ENCODE peak calls at places on chromosomes 2 and 18, in four cellular contexts. T is GM10248, O is Calu3, Z is astrocyte. F is an unnamed sample.
A peak's percentile ranks its signal among the peaks of the same experiment; 100 is the strongest.

GRCh38 chr2:164302786-164303185 is 318.5 kb downstream of the GRB14 start:
- DNase-seq in T (no peak), Z (no peak), O (no peak), F (no peak)

GRCh38 chr2:27552941-27553340 is 29.9 kb upstream of the ZNF512 start:
- DNase-seq in O (no peak), T (no peak), Z (no peak), F (no peak)

GRCh38 chr2:97910403-97911209 is 85.1 kb downstream of the TMEM131 start:
- DNase-seq in T (no peak), Z (peak; percentile 40), O (no peak), F (no peak)

GRCh38 chr18:10518595-10519273 is 7.1 kb upstream of the NAPG start:
- DNase-seq in Z (no peak), O (no peak), T (no peak), F (no peak)

GRCh38 chr2:192298664-192299063 is 103.9 kb upstream of the TMEFF2 start:
- DNase-seq in Z (peak; percentile 1), O (no peak), T (no peak), F (no peak)

GRCh38 chr2:240584486-240585031 is 2.0 kb upstream of the CAPN10 start:
- DNase-seq in T (peak; percentile 79), Z (no peak), O (no peak), F (peak; percentile 17)

GRCh38 chr2:94871226-94872087 is at the start of gene TEKT4:
- DNase-seq in Z (peak; percentile 3), T (no peak), O (no peak), F (no peak)

GRCh38 chr2:26678026-26678425 is 14.5 kb upstream of the KCNK3 start:
- DNase-seq in O (no peak), T (no peak), Z (no peak), F (no peak)

GRCh38 chr2:60094450-60094929 is 459.0 kb downstream of the BCL11A start:
- DNase-seq in T (no peak), Z (no peak), O (peak; percentile 22), F (no peak)

GRCh38 chr2:18455256-18455862 is 105.1 kb downstream of the RDH14 start:
- DNase-seq in O (peak; percentile 21), T (no peak), Z (peak; percentile 82), F (no peak)
- TF ChIP-seq CTCF in O (no peak), T (no peak), Z (no peak), F (no peak)

GRCh38 chr18:69469444-69469919 is 68.8 kb downstream of the DOK6 start:
- DNase-seq in Z (no peak), O (no peak), T (no peak), F (peak; percentile 66)
- TF ChIP-seq CTCF in Z (no peak), O (no peak), T (peak; percentile 10), F (no peak)

GRCh38 chr2:169395821-169396374 is 33.6 kb upstream of the LRP2 start:
- DNase-seq in O (no peak), T (no peak), Z (no peak), F (no peak)

GRCh38 chr2:169393068-169393590 is 30.8 kb upstream of the LRP2 start:
- DNase-seq in T (peak; percentile 13), Z (no peak), O (no peak), F (peak; percentile 17)

GRCh38 chr2:169397697-169398096 is 35.4 kb upstream of the LRP2 start:
- DNase-seq in Z (no peak), T (no peak), O (no peak), F (no peak)
- TF ChIP-seq CTCF in Z (no peak), T (peak; percentile 21), O (no peak), F (peak; percentile 33)

DNA sequence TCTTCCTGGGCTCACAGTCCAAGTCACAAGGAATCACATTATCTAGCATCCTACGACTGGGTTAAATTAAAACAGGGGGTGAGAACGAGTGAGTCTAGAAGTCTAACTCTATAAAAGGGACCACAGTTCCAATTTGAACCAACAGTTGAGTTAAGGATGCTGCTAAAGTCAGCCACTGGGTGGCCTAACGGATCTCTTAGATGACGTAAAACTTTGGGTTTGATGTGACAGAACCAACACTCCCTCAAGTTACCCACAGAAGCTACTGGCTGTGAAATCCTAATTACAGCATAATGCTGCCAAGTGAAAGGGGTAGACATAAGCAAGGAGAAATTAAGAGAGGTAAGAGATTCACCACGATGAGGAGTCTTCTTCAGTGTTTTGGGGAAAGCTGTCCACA is 32.7 kb upstream of the RUFY4 start:
- DNase-seq in Z (no peak), T (no peak), O (no peak), F (no peak)
- TF ChIP-seq CTCF in Z (peak; percentile 18), T (peak; percentile 6), O (no peak), F (no peak)

DNA sequence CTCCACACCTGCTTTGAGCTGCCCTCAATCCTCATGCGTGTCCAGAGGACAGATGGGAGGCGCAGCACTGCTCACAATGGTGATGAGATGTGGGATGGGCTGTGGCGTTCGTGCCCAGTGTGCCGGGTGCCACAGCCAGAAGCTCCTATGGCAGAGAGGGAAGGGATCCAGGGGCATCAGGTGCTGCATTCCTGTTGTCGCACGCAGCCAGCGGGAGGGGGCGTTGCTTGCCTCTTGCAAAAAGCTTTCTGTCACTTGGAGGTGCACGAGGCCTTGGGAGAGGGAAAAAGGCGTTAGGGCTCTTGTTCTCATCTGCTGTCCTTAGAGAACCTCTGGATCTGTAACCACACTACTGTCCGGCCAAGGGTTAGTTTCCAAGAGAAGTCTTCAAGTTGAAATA is 29.2 kb upstream of the ALLC start:
- DNase-seq in Z (no peak), T (no peak), O (no peak), F (peak; percentile 22)
- TF ChIP-seq CTCF in Z (no peak), T (peak; percentile 20), O (no peak), F (no peak)

F was measured in activated CD8-positive, alpha-beta T cell treated with anti-CD3 and anti-CD28 coated beads for 36 hours.